ENCODE peak calls at places on chromosomes 1 and 21, in eight cellular contexts. Z, Y, X, A, S, H, C and G are unnamed samples.

GRCh38 chr1:225156254-225156653 is 226.8 kb downstream of the DNAH14 start:
- DNase-seq in Z (no peak), H (no peak), C (no peak), Y (no peak), S (peak), X (peak), A (no peak), G (peak)

GRCh38 chr1:2974701-2975301 is 46.5 kb upstream of the ACTRT2 start:
- DNase-seq in S (no peak), H (no peak), A (no peak), Y (no peak), Z (no peak), C (peak), X (no peak), G (no peak)

GRCh38 chr1:20829531-20829930 is 42.4 kb upstream of the HP1BP3 start:
- DNase-seq in H (no peak), A (no peak), Y (no peak), S (no peak), Z (no peak), C (no peak), X (no peak), G (no peak)

GRCh38 chr1:225437710-225438437 is 10.0 kb upstream of the LBR start:
- DNase-seq in C (peak), H (no peak), Z (no peak), A (no peak), S (peak), Y (no peak), X (peak), G (peak)

GRCh38 chr1:147676306-147677085 is 6.2 kb upstream of the ACP6 start:
- DNase-seq in Y (no peak), H (no peak), A (no peak), C (no peak), Z (no peak), S (peak), X (peak), G (peak)

GRCh38 chr1:46595127-46595526 is 8.9 kb downstream of the MKNK1 start:
- DNase-seq in C (peak), X (no peak), S (no peak), Y (peak), A (no peak), H (no peak), Z (no peak), G (no peak)

GRCh38 chr1:18482721-18483425 is 2.1 kb downstream of the KLHDC7A start:
- DNase-seq in H (no peak), A (no peak), X (no peak), S (no peak), C (no peak), Z (no peak), Y (no peak), G (no peak)

GRCh38 chr1:82485591-82486369 is 685.0 kb downstream of the ADGRL2 start:
- DNase-seq in A (peak), X (peak), C (peak), Y (no peak), S (peak), Z (peak), H (peak), G (peak)

GRCh38 chr1:155175281-155175926 is 1.8 kb downstream of the TRIM46 start:
- DNase-seq in H (no peak), A (no peak), X (no peak), Z (no peak), C (peak), S (no peak), Y (peak), G (no peak)

GRCh38 chr1:93177991-93178390 is 2.2 kb downstream of the TMED5 start:
- DNase-seq in A (no peak), C (no peak), H (no peak), Z (no peak), Y (no peak), S (peak), X (peak), G (peak)

GRCh38 chr1:95168638-95169411 is 51.7 kb downstream of the TLCD4 start:
- DNase-seq in H (no peak), X (no peak), A (no peak), S (no peak), Z (no peak), C (no peak), Y (no peak), G (no peak)

GRCh38 chr1:174969977-174970376 is 29.8 kb upstream of the CACYBP start:
- DNase-seq in S (peak), H (no peak), C (no peak), X (peak), A (no peak), Y (no peak), Z (no peak), G (no peak)

GRCh38 chr1:70360321-70360720 is 5.8 kb upstream of the ANKRD13C start:
- DNase-seq in H (no peak), S (no peak), C (no peak), Y (no peak), Z (no peak), A (no peak), X (no peak), G (no peak)

GRCh38 chr1:114299331-114300005 is 145.8 kb upstream of the SYT6 start:
- DNase-seq in X (peak), Z (no peak), S (peak), A (peak), C (no peak), H (peak), Y (no peak), G (no peak)
- TF ChIP-seq CTCF in X (peak), Z (no peak), S (peak), A (peak), C (no peak), H (no peak), Y (no peak), G (no peak)

GRCh38 chr1:84644472-84644871 is 45.8 kb downstream of the SSX2IP start:
- DNase-seq in Y (no peak), S (peak), X (no peak), A (no peak), Z (no peak), C (no peak), H (no peak), G (no peak)
- TF ChIP-seq CTCF in Y (no peak), S (peak), X (peak), A (no peak), Z (no peak), C (no peak), H (no peak), G (no peak)

GRCh38 chr1:65897485-65897884 is 104.8 kb downstream of the PDE4B start:
- DNase-seq in A (no peak), H (no peak), X (no peak), S (no peak), Z (no peak), C (no peak), Y (no peak), G (no peak)
- TF ChIP-seq CTCF in A (no peak), H (no peak), X (no peak), S (no peak), Z (no peak), C (no peak), Y (no peak), G (no peak)

GRCh38 chr21:15028186-15028585 is 36.6 kb downstream of the NRIP1 start:
- DNase-seq in C (no peak), X (no peak), Z (no peak), H (no peak), A (no peak), Y (no peak), S (no peak), G (no peak)
- TF ChIP-seq CTCF in C (no peak), X (no peak), Z (no peak), H (no peak), A (no peak), Y (no peak), S (no peak), G (no peak)

GRCh38 chr21:37587203-37587602 is 220.6 kb downstream of the DYRK1A start:
- DNase-seq in S (no peak), A (no peak), Z (no peak), Y (no peak), H (no peak), C (no peak), X (no peak), G (no peak)
- TF ChIP-seq CTCF in S (no peak), A (no peak), Z (no peak), Y (no peak), H (no peak), C (no peak), X (no peak), G (no peak)

DNA sequence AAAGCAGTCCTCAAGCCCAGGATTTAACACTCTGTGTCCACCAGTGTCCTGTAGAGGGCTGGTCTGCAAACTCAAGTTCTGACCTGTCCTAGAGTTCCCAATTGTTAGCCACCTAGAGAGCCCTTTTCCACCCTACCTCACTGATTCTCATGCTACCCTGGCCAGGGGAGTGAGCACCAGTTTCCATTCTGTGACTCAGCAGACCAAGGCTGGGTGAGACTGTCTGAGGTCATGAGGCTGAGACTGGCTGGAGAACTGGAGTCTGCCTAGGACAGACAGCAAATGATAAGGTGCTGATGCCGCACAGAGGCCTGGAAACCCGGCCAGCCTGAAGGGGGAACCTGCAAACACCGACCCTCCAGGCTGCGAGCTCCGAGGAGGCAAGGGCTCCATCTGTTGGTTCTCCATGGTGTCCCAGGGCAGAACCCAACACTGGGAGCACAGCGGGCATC is 13.7 kb downstream of the GLIS1 start:
- DNase-seq in C (no peak), X (peak), H (no peak), S (peak), Y (no peak), Z (peak), A (no peak), G (no peak)
- TF ChIP-seq CTCF in C (no peak), X (peak), H (no peak), S (peak), Y (no peak), Z (no peak), A (no peak), G (no peak)